ENCODE peak calls at places on chromosome 22, in nine cellular contexts. E is cardiac fibroblast; F is A172; W is upper lobe of right lung; A is fibroblast of lung; V is mucosa of descending colon; M is hippocampal formation; I is activated naive CD8-positive, alpha-beta T cell treated with anti-CD3 and anti-CD28 coated beads, Interleukin-2, amount 50 U/mL, for 24 hours; D is trophoblast cell. S is an unnamed sample.

GRCh38 chr22:39207141-39208012 is 37.4 kb downstream of the PDGFB start:
- DNase-seq in W (peak), V (peak), E (peak), M (no peak), A (peak), F (peak), D (peak), I (no peak), S (no peak)

GRCh38 chr22:27474711-27475547 is 326.6 kb downstream of the MN1 start:
- DNase-seq in V (no peak), M (no peak), A (peak), I (no peak), W (no peak), F (peak), D (peak), E (peak), S (no peak)

GRCh38 chr22:42052765-42053164 is 17.8 kb downstream of the NAGA start:
- DNase-seq in E (no peak), I (no peak), M (no peak), V (no peak), A (no peak), W (no peak), D (no peak), F (no peak), S (no peak)

GRCh38 chr22:26718905-26719304 is 61.5 kb downstream of the MIAT start:
- DNase-seq in F (peak), E (peak), I (no peak), V (no peak), A (peak), W (no peak), M (no peak), D (no peak), S (no peak)

GRCh38 chr22:46114518-46115387 is 35.6 kb upstream of the PPARA start:
- DNase-seq in A (no peak), M (no peak), I (no peak), V (no peak), F (no peak), E (peak), D (no peak), W (no peak), S (no peak)

GRCh38 chr22:17315310-17315709 is 54.0 kb upstream of the CECR2 start:
- DNase-seq in E (no peak), V (no peak), M (no peak), A (no peak), W (no peak), F (no peak), I (no peak), D (no peak), S (peak)

GRCh38 chr22:43440556-43440955 is 28.7 kb downstream of the MPPED1 start:
- DNase-seq in V (no peak), D (no peak), F (no peak), E (no peak), M (no peak), W (peak), I (no peak), A (no peak), S (no peak)

GRCh38 chr22:17966403-17966717 is 58.0 kb downstream of the MICAL3 start:
- DNase-seq in E (no peak), D (peak), M (no peak), W (no peak), F (no peak), A (no peak), I (no peak), V (no peak), S (no peak)

S was measured in ureter.